ENCODE peak calls at places on chromosomes 11 and 22, in five cellular contexts. One of them, this sample, is unnamed.
A peak's percentile ranks its signal among the peaks of the same experiment; 100 is the strongest.

GRCh38 chr22:49767355-49768062 is 60.2 kb downstream of the BRD1 start:
- DNase-seq in fibroblast of mammary gland: peak; percentile 63
- DNase-seq in hepatocyte: peak; percentile 46
- DNase-seq in upper lobe of right lung: peak; percentile 54
- DNase-seq in cardiac fibroblast: peak; percentile 73
- DNase-seq in this sample: no peak

GRCh38 chr11:8099291-8099899 is 18.4 kb downstream of the TUB start:
- DNase-seq in fibroblast of mammary gland: peak; percentile 87
- DNase-seq in hepatocyte: peak; percentile 86
- DNase-seq in upper lobe of right lung: no peak
- DNase-seq in cardiac fibroblast: peak; percentile 89
- DNase-seq in this sample: peak; percentile 68

GRCh38 chr11:11391169-11391568 is 38.1 kb upstream of the CSNK2A3 start:
- DNase-seq in fibroblast of mammary gland: no peak
- DNase-seq in hepatocyte: no peak
- DNase-seq in upper lobe of right lung: no peak
- DNase-seq in cardiac fibroblast: no peak
- DNase-seq in this sample: no peak

GRCh38 chr11:75365711-75366181 is 14.3 kb upstream of the ARRB1 start:
- DNase-seq in fibroblast of mammary gland: peak; percentile 86
- DNase-seq in hepatocyte: no peak
- DNase-seq in upper lobe of right lung: no peak
- DNase-seq in cardiac fibroblast: peak; percentile 78
- DNase-seq in this sample: no peak

GRCh38 chr11:13000721-13001120 is 8.4 kb upstream of the RASSF10 start:
- DNase-seq in fibroblast of mammary gland: no peak
- DNase-seq in hepatocyte: no peak
- DNase-seq in upper lobe of right lung: no peak
- DNase-seq in cardiac fibroblast: no peak
- DNase-seq in this sample: no peak

GRCh38 chr11:94169516-94169915 is 40.9 kb downstream of the PANX1 start:
- DNase-seq in fibroblast of mammary gland: no peak
- DNase-seq in hepatocyte: no peak
- DNase-seq in upper lobe of right lung: no peak
- DNase-seq in cardiac fibroblast: no peak
- DNase-seq in this sample: no peak

GRCh38 chr22:38760477-38761201 is 4.8 kb upstream of the SUN2 start:
- DNase-seq in fibroblast of mammary gland: peak; percentile 69
- DNase-seq in hepatocyte: no peak
- DNase-seq in upper lobe of right lung: no peak
- DNase-seq in cardiac fibroblast: peak; percentile 72
- DNase-seq in this sample: no peak

GRCh38 chr11:12502041-12502440 is 124.7 kb downstream of the PARVA start:
- DNase-seq in fibroblast of mammary gland: peak; percentile 33
- DNase-seq in hepatocyte: no peak
- DNase-seq in upper lobe of right lung: no peak
- DNase-seq in cardiac fibroblast: no peak
- DNase-seq in this sample: no peak

GRCh38 chr22:37420656-37421467 is 6.4 kb downstream of the ELFN2 start:
- DNase-seq in fibroblast of mammary gland: peak; percentile 50
- DNase-seq in hepatocyte: no peak
- DNase-seq in upper lobe of right lung: no peak
- DNase-seq in cardiac fibroblast: peak; percentile 36
- DNase-seq in this sample: no peak

GRCh38 chr11:117824571-117825537 is at the start of gene FXYD2:
- DNase-seq in fibroblast of mammary gland: peak; percentile 51
- DNase-seq in hepatocyte: no peak
- DNase-seq in upper lobe of right lung: peak; percentile 67
- DNase-seq in cardiac fibroblast: no peak
- DNase-seq in this sample: no peak

GRCh38 chr11:12675951-12676711 is 1.9 kb downstream of the TEAD1 start:
- DNase-seq in fibroblast of mammary gland: peak; percentile 58
- DNase-seq in hepatocyte: peak; percentile 38
- DNase-seq in upper lobe of right lung: no peak
- DNase-seq in cardiac fibroblast: peak; percentile 52
- DNase-seq in this sample: no peak

GRCh38 chr11:18071098-18071705 is 25.1 kb upstream of the TPH1 start:
- DNase-seq in fibroblast of mammary gland: no peak
- DNase-seq in hepatocyte: no peak
- DNase-seq in upper lobe of right lung: no peak
- DNase-seq in cardiac fibroblast: no peak
- DNase-seq in this sample: no peak

GRCh38 chr11:71367756-71368155 is 80.4 kb downstream of the DHCR7 start:
- DNase-seq in fibroblast of mammary gland: no peak
- DNase-seq in hepatocyte: no peak
- DNase-seq in upper lobe of right lung: no peak
- DNase-seq in cardiac fibroblast: no peak
- DNase-seq in this sample: no peak

GRCh38 chr11:71201936-71202597 is 50.3 kb downstream of the SHANK2 start:
- DNase-seq in fibroblast of mammary gland: no peak
- DNase-seq in hepatocyte: no peak
- DNase-seq in upper lobe of right lung: no peak
- DNase-seq in cardiac fibroblast: no peak
- DNase-seq in this sample: no peak

GRCh38 chr11:12200359-12201015 is 90.1 kb downstream of the MICAL2 start:
- DNase-seq in fibroblast of mammary gland: peak; percentile 77
- DNase-seq in hepatocyte: peak; percentile 50
- DNase-seq in upper lobe of right lung: peak; percentile 61
- DNase-seq in cardiac fibroblast: peak; percentile 87
- DNase-seq in this sample: no peak

GRCh38 chr22:19923914-19924513 is 17.6 kb upstream of the COMT start:
- DNase-seq in fibroblast of mammary gland: no peak
- DNase-seq in hepatocyte: no peak
- DNase-seq in upper lobe of right lung: no peak
- DNase-seq in cardiac fibroblast: no peak
- DNase-seq in this sample: no peak

GRCh38 chr11:15275141-15275540 is 160.4 kb downstream of the INSC start:
- DNase-seq in fibroblast of mammary gland: no peak
- DNase-seq in hepatocyte: no peak
- DNase-seq in upper lobe of right lung: no peak
- DNase-seq in cardiac fibroblast: no peak
- DNase-seq in this sample: no peak

GRCh38 chr11:15280393-15280792 is 165.7 kb downstream of the INSC start:
- DNase-seq in fibroblast of mammary gland: no peak
- DNase-seq in hepatocyte: no peak
- DNase-seq in upper lobe of right lung: no peak
- DNase-seq in cardiac fibroblast: no peak
- DNase-seq in this sample: no peak

GRCh38 chr11:15278129-15278528 is 163.4 kb downstream of the INSC start:
- DNase-seq in fibroblast of mammary gland: peak; percentile 20
- DNase-seq in hepatocyte: peak; percentile 28
- DNase-seq in upper lobe of right lung: no peak
- DNase-seq in cardiac fibroblast: peak; percentile 30
- DNase-seq in this sample: no peak

GRCh38 chr11:15276616-15277015 is 161.9 kb downstream of the INSC start:
- DNase-seq in fibroblast of mammary gland: peak; percentile 7
- DNase-seq in hepatocyte: peak; percentile 24
- DNase-seq in upper lobe of right lung: no peak
- DNase-seq in cardiac fibroblast: peak; percentile 10
- DNase-seq in this sample: no peak
- TF ChIP-seq CTCF in fibroblast of mammary gland: peak; percentile 32
- TF ChIP-seq CTCF in hepatocyte: peak; percentile 61
- TF ChIP-seq CTCF in upper lobe of right lung: peak; percentile 11
- TF ChIP-seq CTCF in cardiac fibroblast: peak; percentile 20
- TF ChIP-seq CTCF in this sample: peak; percentile 69

DNA sequence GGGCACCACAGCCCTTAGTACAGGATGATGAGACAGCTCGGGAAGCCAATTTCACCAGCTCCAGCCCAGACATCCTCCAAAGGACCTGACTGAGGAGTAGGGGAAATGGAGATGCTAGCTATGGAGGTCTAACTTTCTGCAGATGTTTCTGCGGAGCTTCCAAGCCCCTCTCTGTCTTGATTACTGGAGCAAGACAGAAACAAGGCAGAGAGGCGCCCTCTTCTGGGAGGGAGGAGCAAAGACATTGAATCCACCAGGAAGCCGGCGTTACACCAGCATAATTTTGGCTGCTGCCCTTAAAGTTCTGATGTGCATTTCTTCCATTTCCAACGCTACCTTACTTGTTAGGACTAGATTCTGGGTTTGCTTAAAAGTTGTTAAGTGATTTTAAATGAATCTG is 107.3 kb upstream of the HSD17B12 start:
- DNase-seq in fibroblast of mammary gland: peak; percentile 39
- DNase-seq in hepatocyte: no peak
- DNase-seq in upper lobe of right lung: no peak
- DNase-seq in cardiac fibroblast: peak; percentile 48
- DNase-seq in this sample: no peak
- TF ChIP-seq CTCF in fibroblast of mammary gland: peak; percentile 60
- TF ChIP-seq CTCF in hepatocyte: peak; percentile 42
- TF ChIP-seq CTCF in upper lobe of right lung: peak; percentile 36
- TF ChIP-seq CTCF in cardiac fibroblast: peak; percentile 73
- TF ChIP-seq CTCF in this sample: peak; percentile 66

GRCh38 chr11:67441731-67442401 is 1.4 kb downstream of the CORO1B start:
- DNase-seq in fibroblast of mammary gland: no peak
- DNase-seq in hepatocyte: no peak
- DNase-seq in upper lobe of right lung: no peak
- DNase-seq in cardiac fibroblast: no peak
- DNase-seq in this sample: no peak
- TF ChIP-seq CTCF in fibroblast of mammary gland: no peak
- TF ChIP-seq CTCF in hepatocyte: no peak
- TF ChIP-seq CTCF in upper lobe of right lung: no peak
- TF ChIP-seq CTCF in cardiac fibroblast: no peak
- TF ChIP-seq CTCF in this sample: no peak

GRCh38 chr22:39999144-39999757 is 4.5 kb downstream of the FAM83F start:
- DNase-seq in fibroblast of mammary gland: peak; percentile 61
- DNase-seq in hepatocyte: peak; percentile 76
- DNase-seq in upper lobe of right lung: no peak
- DNase-seq in cardiac fibroblast: peak; percentile 68
- DNase-seq in this sample: no peak
- TF ChIP-seq CTCF in fibroblast of mammary gland: no peak
- TF ChIP-seq CTCF in hepatocyte: no peak
- TF ChIP-seq CTCF in upper lobe of right lung: no peak
- TF ChIP-seq CTCF in cardiac fibroblast: peak; percentile 3
- TF ChIP-seq CTCF in this sample: no peak

DNA sequence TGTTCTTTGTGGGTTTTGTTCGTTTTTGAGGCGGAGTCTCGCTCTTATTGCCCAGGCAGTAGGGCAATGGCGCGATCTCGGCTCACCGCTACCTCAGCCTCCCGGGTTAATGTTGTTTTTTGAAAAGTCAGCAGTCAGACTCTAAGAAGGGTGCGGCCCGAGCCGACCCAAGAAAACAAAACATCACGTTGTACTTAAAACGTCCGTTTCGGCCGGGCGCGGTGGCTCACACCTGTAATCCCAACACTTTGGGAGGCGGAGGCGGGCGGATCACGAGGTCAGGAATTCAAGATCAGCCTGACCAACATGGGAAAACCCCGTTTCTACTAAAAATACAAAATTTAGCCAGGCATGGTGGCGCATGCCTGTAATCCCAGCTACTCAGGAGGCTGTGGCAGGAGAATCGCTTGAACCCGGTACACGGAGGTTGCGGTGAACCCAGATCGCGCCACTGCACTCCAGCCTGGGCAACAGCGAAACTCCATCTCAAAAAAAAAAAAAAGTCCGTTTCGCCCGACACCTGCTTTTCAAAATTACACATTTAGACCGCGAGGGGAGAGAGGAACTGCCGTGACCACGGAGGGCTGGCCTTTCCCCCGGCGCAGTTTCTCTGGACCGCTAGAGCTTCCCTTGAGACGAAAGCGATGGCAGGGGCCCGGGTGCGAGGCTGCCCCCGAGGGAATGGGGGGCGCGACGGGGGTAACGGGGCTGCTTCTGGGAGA is 636 bp downstream of the CD59 start:
- DNase-seq in fibroblast of mammary gland: no peak
- DNase-seq in hepatocyte: peak; percentile 48
- DNase-seq in upper lobe of right lung: peak; percentile 80
- DNase-seq in cardiac fibroblast: peak; percentile 42
- DNase-seq in this sample: peak; percentile 30
- TF ChIP-seq CTCF in fibroblast of mammary gland: no peak
- TF ChIP-seq CTCF in hepatocyte: no peak
- TF ChIP-seq CTCF in upper lobe of right lung: no peak
- TF ChIP-seq CTCF in cardiac fibroblast: no peak
- TF ChIP-seq CTCF in this sample: peak; percentile 25

GRCh38 chr11:95577716-95578460 is 211.7 kb downstream of the FAM76B start:
- DNase-seq in fibroblast of mammary gland: peak; percentile 92
- DNase-seq in hepatocyte: no peak
- DNase-seq in upper lobe of right lung: no peak
- DNase-seq in cardiac fibroblast: peak; percentile 86
- DNase-seq in this sample: no peak
- TF ChIP-seq CTCF in fibroblast of mammary gland: no peak
- TF ChIP-seq CTCF in hepatocyte: no peak
- TF ChIP-seq CTCF in upper lobe of right lung: no peak
- TF ChIP-seq CTCF in cardiac fibroblast: no peak
- TF ChIP-seq CTCF in this sample: no peak

GRCh38 chr11:45761659-45762058 is 43.3 kb upstream of the SLC35C1 start:
- DNase-seq in fibroblast of mammary gland: no peak
- DNase-seq in hepatocyte: no peak
- DNase-seq in upper lobe of right lung: no peak
- DNase-seq in cardiac fibroblast: no peak
- DNase-seq in this sample: no peak
- TF ChIP-seq CTCF in fibroblast of mammary gland: no peak
- TF ChIP-seq CTCF in hepatocyte: no peak
- TF ChIP-seq CTCF in upper lobe of right lung: no peak
- TF ChIP-seq CTCF in cardiac fibroblast: no peak
- TF ChIP-seq CTCF in this sample: no peak

DNA sequence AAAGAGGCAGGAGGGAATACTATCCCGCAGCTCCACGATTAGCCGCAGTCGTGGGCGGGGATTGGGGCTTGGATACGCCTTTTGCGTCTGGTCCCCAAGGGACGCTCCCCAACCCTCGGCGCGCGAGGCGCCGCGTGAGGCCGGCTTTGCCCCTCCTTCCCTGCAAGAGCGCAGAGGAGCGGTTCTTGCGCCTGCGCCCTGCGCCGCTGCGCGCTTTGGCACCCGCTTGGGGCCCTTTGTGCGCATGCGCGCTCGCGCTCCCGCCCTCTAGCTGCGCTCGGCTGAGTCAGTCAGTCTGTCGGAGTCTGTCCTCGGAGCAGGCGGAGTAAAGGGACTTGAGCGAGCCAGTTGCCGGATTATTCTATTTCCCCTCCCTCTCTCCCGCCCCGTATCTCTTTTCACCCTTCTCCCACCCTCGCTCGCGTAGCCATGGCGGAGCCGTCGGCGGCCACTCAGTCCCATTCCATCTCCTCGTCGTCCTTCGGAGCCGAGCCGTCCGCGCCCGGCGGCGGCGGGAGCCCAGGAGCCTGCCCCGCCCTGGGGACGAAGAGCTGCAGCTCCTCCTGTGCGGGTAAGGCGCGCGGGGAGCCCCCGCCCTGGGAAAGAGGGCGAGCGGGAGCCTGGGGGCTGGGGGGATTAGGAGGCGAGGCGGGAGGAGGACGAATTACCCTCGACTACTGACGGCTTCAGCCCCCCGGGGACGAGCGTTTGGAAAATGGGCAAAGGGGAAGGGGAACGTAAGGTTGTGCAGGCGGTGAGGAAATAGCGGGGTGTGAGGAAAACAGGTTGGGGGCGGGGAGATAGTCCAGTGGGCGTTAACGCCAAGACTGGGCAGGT is at the start of gene RTN3:
- DNase-seq in fibroblast of mammary gland: peak; percentile 97
- DNase-seq in hepatocyte: peak; percentile 100
- DNase-seq in upper lobe of right lung: peak; percentile 99
- DNase-seq in cardiac fibroblast: peak; percentile 98
- DNase-seq in this sample: peak; percentile 97
- TF ChIP-seq CTCF in fibroblast of mammary gland: no peak
- TF ChIP-seq CTCF in hepatocyte: no peak
- TF ChIP-seq CTCF in upper lobe of right lung: peak; percentile 14
- TF ChIP-seq CTCF in cardiac fibroblast: no peak
- TF ChIP-seq CTCF in this sample: no peak

This sample was measured in progenitor cell of endocrine pancreas.